ENCODE peak calls at places on chromosome 1, in four cellular contexts. H, Y, F and A are unnamed samples.
A peak's percentile ranks its signal among the peaks of the same experiment; 100 is the strongest.

GRCh38 chr1:232029297-232029696 is 402.7 kb downstream of the DISC1 start:
- DNase-seq in H (no peak), Y (no peak), F (no peak), A (no peak)

GRCh38 chr1:19619697-19620384 is 24.3 kb upstream of the NBL1 start:
- DNase-seq in H (no peak), Y (no peak), F (no peak), A (no peak)

GRCh38 chr1:164682570-164682969 is 123.6 kb downstream of the PBX1 start:
- DNase-seq in H (no peak), Y (no peak), F (no peak), A (no peak)

GRCh38 chr1:37471345-37472231 is 2.8 kb upstream of the ZC3H12A start:
- DNase-seq in H (peak; percentile 78), Y (no peak), F (no peak), A (no peak)

GRCh38 chr1:33146038-33146437 is 35.8 kb downstream of the TRIM62 start:
- DNase-seq in H (no peak), Y (no peak), F (no peak), A (no peak)

GRCh38 chr1:53681647-53682368 is 57.2 kb downstream of the GLIS1 start:
- DNase-seq in H (no peak), Y (no peak), F (peak; percentile 76), A (no peak)

GRCh38 chr1:12057382-12057781 is 5.7 kb upstream of the TNFRSF8 start:
- DNase-seq in H (no peak), Y (no peak), F (no peak), A (no peak)

GRCh38 chr1:235093685-235094592 is 34.7 kb downstream of the TOMM20 start:
- DNase-seq in H (no peak), Y (peak; percentile 23), F (peak; percentile 35), A (peak; percentile 20)

GRCh38 chr1:168801032-168801745 is 72.2 kb upstream of the DPT start:
- DNase-seq in H (no peak), Y (no peak), F (peak; percentile 20), A (no peak)